ENCODE peak calls at places on chromosome 16, in eight cellular contexts. L is stomach, J is progenitor cell of endocrine pancreas, W is choroid plexus epithelial cell, F is pancreas, Q is heart right ventricle, O is mucosa of descending colon, U is A549. Y is an unnamed sample.

GRCh38 chr16:78926723-78927200 is 673.8 kb downstream of the MAF start:
- DNase-seq in F (no peak), L (no peak), Q (no peak), O (no peak), J (no peak), U (no peak), W (no peak), Y (no peak)

GRCh38 chr16:67301080-67301757 is 21.9 kb downstream of the PLEKHG4 start:
- DNase-seq in W (no peak), Q (peak; percentile 38), L (peak; percentile 58), J (no peak), U (no peak), O (no peak), F (no peak), Y (no peak)

GRCh38 chr16:68356249-68356918 is 45.6 kb downstream of the PRMT7 start:
- DNase-seq in F (no peak), J (no peak), Q (no peak), W (peak; percentile 58), O (peak; percentile 70), L (no peak), U (no peak), Y (peak; percentile 40)

GRCh38 chr16:30184430-30185140 is 1.2 kb downstream of the CORO1A start:
- DNase-seq in Q (peak; percentile 11), W (peak; percentile 13), U (no peak), O (peak; percentile 80), L (peak; percentile 31), J (no peak), F (no peak), Y (peak; percentile 33)

GRCh38 chr16:70740919-70741778 is 55.3 kb upstream of the MTSS2 start:
- DNase-seq in L (no peak), Q (no peak), O (no peak), J (no peak), U (no peak), W (peak; percentile 57), F (no peak), Y (no peak)

GRCh38 chr16:54291107-54291980 is 4.8 kb upstream of the IRX3 start:
- DNase-seq in W (no peak), L (no peak), O (no peak), F (no peak), Q (no peak), J (no peak), U (no peak), Y (no peak)

GRCh38 chr16:57111420-57111819 is 19.0 kb downstream of the CPNE2 start:
- DNase-seq in F (no peak), J (no peak), U (no peak), W (peak; percentile 53), Q (no peak), O (no peak), L (no peak), Y (no peak)

GRCh38 chr16:54318941-54319340 is 32.4 kb upstream of the IRX3 start:
- DNase-seq in J (no peak), L (no peak), O (no peak), Q (no peak), F (no peak), U (no peak), W (peak; percentile 11), Y (no peak)

GRCh38 chr16:88194397-88195020 is 188.2 kb upstream of the ZNF469 start:
- DNase-seq in O (no peak), W (peak; percentile 63), Q (no peak), F (no peak), U (no peak), J (no peak), L (no peak), Y (no peak)

GRCh38 chr16:70657956-70658355 is 11.6 kb downstream of the IL34 start:
- DNase-seq in L (no peak), O (no peak), Q (no peak), J (no peak), W (no peak), U (no peak), F (peak; percentile 34), Y (no peak)

GRCh38 chr16:88116121-88116900 is 165.1 kb downstream of the BANP start:
- DNase-seq in J (no peak), U (no peak), W (peak; percentile 28), F (no peak), O (no peak), Q (no peak), L (no peak), Y (no peak)

GRCh38 chr16:68539704-68540370 is 746 bp downstream of the ZFP90 start:
- DNase-seq in F (no peak), L (no peak), Q (no peak), O (no peak), W (peak; percentile 11), U (no peak), J (no peak), Y (peak; percentile 33)

GRCh38 chr16:82671743-82672142 is 45.0 kb downstream of the CDH13 start:
- DNase-seq in F (no peak), J (no peak), L (no peak), Q (no peak), O (no peak), U (no peak), W (no peak), Y (no peak)

GRCh38 chr16:81900014-81900413 is 111.3 kb downstream of the SDR42E1 start:
- DNase-seq in L (no peak), W (no peak), F (no peak), Q (no peak), U (no peak), O (no peak), J (no peak), Y (no peak)

GRCh38 chr16:24497405-24497804 is 42.0 kb upstream of the RBBP6 start:
- DNase-seq in L (no peak), W (peak; percentile 50), Q (no peak), J (no peak), O (no peak), F (no peak), U (no peak), Y (no peak)

GRCh38 chr16:1745900-1746692 is 25.2 kb downstream of the NME3 start:
- DNase-seq in W (peak; percentile 96), L (no peak), J (no peak), U (no peak), F (no peak), O (no peak), Q (no peak), Y (no peak)

GRCh38 chr16:53065436-53066165 is 10.8 kb downstream of the CHD9 start:
- DNase-seq in L (no peak), U (no peak), Q (no peak), F (no peak), J (no peak), O (no peak), W (no peak), Y (no peak)

GRCh38 chr16:51556694-51557327 is 405.7 kb upstream of the SALL1 start:
- DNase-seq in U (peak; percentile 79), L (no peak), W (peak; percentile 93), Q (no peak), J (no peak), O (no peak), F (no peak), Y (no peak)

DNA sequence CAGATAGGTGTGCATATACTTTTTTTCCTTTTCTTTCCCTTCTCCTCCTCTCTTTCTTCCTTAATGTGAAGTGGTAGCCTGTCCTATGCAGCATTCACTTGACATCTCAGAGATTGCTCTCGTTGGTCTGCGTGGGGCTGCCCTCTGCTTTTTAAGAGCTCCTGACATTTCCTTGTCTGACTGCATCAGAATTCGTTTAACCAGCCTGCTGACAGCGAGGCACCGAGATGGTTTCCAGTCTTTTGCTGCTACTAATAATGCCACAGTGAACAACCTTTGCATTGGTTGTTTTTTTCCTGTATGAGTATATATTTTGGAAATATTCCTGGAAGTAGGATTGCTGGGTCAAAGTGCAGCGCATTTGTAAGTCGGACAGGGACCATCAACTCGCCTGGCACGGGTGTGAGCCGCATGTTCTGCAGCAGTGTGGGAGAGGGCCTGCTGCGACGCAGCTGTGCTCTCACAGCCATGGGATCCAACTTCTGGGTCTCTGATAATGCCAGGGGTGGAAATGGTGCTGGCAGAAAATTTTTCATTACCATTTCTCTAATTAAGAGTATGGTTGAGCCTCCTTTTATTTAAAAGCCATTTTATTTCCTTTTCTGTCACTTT is 154.3 kb downstream of the SNX29 start:
- DNase-seq in Q (no peak), O (no peak), J (no peak), W (no peak), L (no peak), F (peak; percentile 74), U (no peak), Y (no peak)
- TF ChIP-seq CTCF in Q (no peak), O (no peak), J (no peak), W (no peak), L (no peak), F (no peak), U (no peak), Y (no peak)

DNA sequence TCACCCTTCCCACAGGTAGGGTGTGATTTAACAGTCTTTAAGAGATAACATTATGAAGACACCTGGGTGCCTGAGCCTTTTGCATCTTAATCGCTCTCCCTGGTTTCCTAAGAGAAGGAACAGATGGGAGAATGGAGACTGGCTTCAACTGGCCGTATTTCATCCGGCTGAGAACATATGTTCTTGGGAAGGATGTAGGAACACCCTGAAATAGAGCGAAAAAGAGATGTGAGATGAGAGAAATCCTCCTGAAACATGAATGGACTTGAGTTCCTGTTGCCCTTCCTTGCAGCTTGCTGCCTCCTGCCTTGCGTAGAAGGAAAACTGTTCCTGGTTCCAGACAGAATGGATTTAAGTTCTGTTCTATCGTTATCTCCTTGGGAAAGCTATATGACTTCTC is 385.4 kb upstream of the RBFOX1 start:
- DNase-seq in Q (no peak), J (no peak), U (no peak), F (no peak), L (no peak), W (no peak), O (no peak), Y (no peak)
- TF ChIP-seq CTCF in Q (no peak), J (no peak), U (no peak), F (no peak), L (no peak), W (no peak), O (no peak), Y (no peak)

GRCh38 chr16:3776316-3776715 is 59.0 kb upstream of the TRAP1 start:
- DNase-seq in W (no peak), O (no peak), J (no peak), Q (no peak), L (peak; percentile 81), F (no peak), U (no peak), Y (no peak)

GRCh38 chr16:3781421-3781820 is 64.1 kb upstream of the TRAP1 start:
- DNase-seq in F (no peak), W (no peak), O (no peak), J (no peak), U (no peak), L (no peak), Q (no peak), Y (no peak)

GRCh38 chr16:3783516-3783915 is 66.2 kb upstream of the TRAP1 start:
- DNase-seq in O (no peak), Q (no peak), W (no peak), U (no peak), F (no peak), L (no peak), J (no peak), Y (no peak)

GRCh38 chr16:3782566-3782965 is 65.2 kb upstream of the TRAP1 start:
- DNase-seq in J (no peak), U (no peak), F (no peak), O (no peak), W (no peak), L (no peak), Q (no peak), Y (no peak)

GRCh38 chr16:3780570-3780969 is 63.2 kb upstream of the TRAP1 start:
- DNase-seq in O (no peak), L (no peak), Q (no peak), W (peak; percentile 24), F (no peak), U (no peak), J (no peak), Y (no peak)
- TF ChIP-seq CTCF in O (no peak), L (no peak), Q (no peak), W (peak; percentile 1), F (no peak), U (peak; percentile 12), J (no peak), Y (no peak)

GRCh38 chr16:49287572-49287971 is 5.9 kb upstream of the CBLN1 start:
- DNase-seq in U (no peak), Q (no peak), F (no peak), J (no peak), W (no peak), O (no peak), L (no peak), Y (no peak)
- TF ChIP-seq CTCF in U (no peak), Q (no peak), F (no peak), J (no peak), W (no peak), O (no peak), L (no peak), Y (no peak)

Y was measured in natural killer cell.